ENCODE peak calls at places on chromosomes 6 and 20, in six cellular contexts. K is epithelial cell of esophagus, B is left lung, E is heart right ventricle, A is CD14-positive monocyte, U is AG09309. I is an unnamed sample.
A peak's percentile ranks its signal among the peaks of the same experiment; 100 is the strongest.

GRCh38 chr6:134029495-134030455 is 22.6 kb downstream of the SLC2A12 start:
- DNase-seq in K (peak; percentile 48), B (no peak), E (no peak), A (no peak), U (no peak), I (no peak)

GRCh38 chr20:37345339-37346231 is at the start of gene SRC:
- DNase-seq in K (peak; percentile 75), B (peak; percentile 95), E (peak; percentile 80), A (peak; percentile 73), U (no peak), I (no peak)

GRCh38 chr6:1901556-1901955 is 291.8 kb downstream of the FOXC1 start:
- DNase-seq in K (peak; percentile 59), B (no peak), E (no peak), A (no peak), U (no peak), I (no peak)

GRCh38 chr6:128743974-128744765 is 138.8 kb upstream of the LAMA2 start:
- DNase-seq in K (no peak), B (no peak), E (no peak), A (no peak), U (no peak), I (no peak)

GRCh38 chr6:155586036-155586557 is 130.5 kb upstream of the NOX3 start:
- DNase-seq in K (no peak), B (no peak), E (no peak), A (no peak), U (no peak), I (no peak)

GRCh38 chr6:41558033-41558807 is 12.0 kb downstream of the FOXP4 start:
- DNase-seq in K (no peak), B (no peak), E (no peak), A (no peak), U (no peak), I (no peak)

GRCh38 chr6:1995521-1996110 is 249.8 kb downstream of the GMDS start:
- DNase-seq in K (no peak), B (no peak), E (no peak), A (no peak), U (no peak), I (no peak)

GRCh38 chr6:16505711-16506362 is 255.4 kb downstream of the ATXN1 start:
- DNase-seq in K (peak; percentile 19), B (no peak), E (peak; percentile 21), A (no peak), U (peak; percentile 40), I (no peak)

GRCh38 chr6:74253261-74253660 is 557.3 kb downstream of the CD109 start:
- DNase-seq in K (no peak), B (no peak), E (no peak), A (no peak), U (no peak), I (no peak)

GRCh38 chr20:4109307-4109564 is 93.9 kb upstream of the RNF24 start:
- DNase-seq in K (no peak), B (no peak), E (no peak), A (no peak), U (no peak), I (no peak)

GRCh38 chr6:1834641-1835516 is 225.2 kb downstream of the FOXC1 start:
- DNase-seq in K (no peak), B (no peak), E (no peak), A (no peak), U (no peak), I (no peak)

GRCh38 chr6:6452002-6452401 is 131.5 kb upstream of the F13A1 start:
- DNase-seq in K (no peak), B (no peak), E (peak; percentile 19), A (no peak), U (no peak), I (no peak)

GRCh38 chr6:165231581-165232276 is 77.7 kb downstream of the C6orf118 start:
- DNase-seq in K (peak; percentile 66), B (no peak), E (peak; percentile 22), A (no peak), U (peak; percentile 55), I (peak; percentile 22)

GRCh38 chr6:163427498-163428254 is 13.2 kb downstream of the QKI start:
- DNase-seq in K (peak; percentile 80), B (no peak), E (no peak), A (no peak), U (peak; percentile 52), I (no peak)

DNA sequence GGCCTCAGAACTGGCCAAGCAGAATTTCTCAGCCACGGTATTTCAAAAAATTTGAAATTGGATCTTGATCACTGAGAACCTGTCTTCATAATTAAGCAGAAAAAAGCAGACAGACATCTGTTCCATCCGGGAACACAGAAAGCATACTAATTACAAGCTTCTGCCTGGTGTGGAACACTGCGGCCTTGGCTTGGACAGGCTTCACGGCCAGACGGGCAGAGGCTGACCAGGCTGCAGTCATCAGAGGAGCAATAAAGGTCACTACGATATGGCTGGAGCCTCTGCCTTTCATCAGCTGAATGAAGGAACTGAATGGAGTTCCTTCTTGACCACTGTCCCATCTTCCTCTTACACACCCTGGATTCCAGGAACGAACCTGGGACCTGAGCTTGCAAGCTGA is 3.9 kb upstream of the NRSN1 start:
- DNase-seq in K (no peak), B (no peak), E (no peak), A (no peak), U (no peak), I (no peak)
- TF ChIP-seq CTCF in K (no peak), B (no peak), E (no peak), A (no peak), U (no peak), I (no peak)

GRCh38 chr6:166443166-166443565 is 60.4 kb upstream of the MPC1 start:
- DNase-seq in K (no peak), B (no peak), E (no peak), A (no peak), U (no peak), I (no peak)
- TF ChIP-seq CTCF in K (peak; percentile 8), B (no peak), E (no peak), A (no peak), U (peak; percentile 6), I (no peak)

DNA sequence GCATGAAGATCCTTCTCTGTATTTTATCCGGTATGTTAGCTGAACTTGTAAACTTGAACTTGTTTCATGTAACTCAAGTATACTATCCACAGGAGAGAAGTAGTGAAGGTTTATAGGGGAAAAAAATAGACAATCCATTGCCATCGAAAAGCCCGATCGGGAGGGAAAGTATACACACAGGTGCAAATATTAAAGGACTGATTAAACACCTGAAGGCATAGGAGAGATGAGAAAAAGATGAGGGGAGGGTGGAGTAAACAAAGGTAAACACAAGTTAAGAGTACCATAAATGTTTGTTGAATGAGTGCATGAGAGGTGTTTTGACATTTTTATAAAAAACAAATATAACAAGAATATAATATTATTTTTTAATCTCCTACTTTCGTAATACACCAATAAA is 64.3 kb upstream of the CITED2 start:
- DNase-seq in K (no peak), B (no peak), E (no peak), A (no peak), U (no peak), I (no peak)
- TF ChIP-seq CTCF in K (no peak), B (no peak), E (no peak), A (no peak), U (no peak), I (no peak)

DNA sequence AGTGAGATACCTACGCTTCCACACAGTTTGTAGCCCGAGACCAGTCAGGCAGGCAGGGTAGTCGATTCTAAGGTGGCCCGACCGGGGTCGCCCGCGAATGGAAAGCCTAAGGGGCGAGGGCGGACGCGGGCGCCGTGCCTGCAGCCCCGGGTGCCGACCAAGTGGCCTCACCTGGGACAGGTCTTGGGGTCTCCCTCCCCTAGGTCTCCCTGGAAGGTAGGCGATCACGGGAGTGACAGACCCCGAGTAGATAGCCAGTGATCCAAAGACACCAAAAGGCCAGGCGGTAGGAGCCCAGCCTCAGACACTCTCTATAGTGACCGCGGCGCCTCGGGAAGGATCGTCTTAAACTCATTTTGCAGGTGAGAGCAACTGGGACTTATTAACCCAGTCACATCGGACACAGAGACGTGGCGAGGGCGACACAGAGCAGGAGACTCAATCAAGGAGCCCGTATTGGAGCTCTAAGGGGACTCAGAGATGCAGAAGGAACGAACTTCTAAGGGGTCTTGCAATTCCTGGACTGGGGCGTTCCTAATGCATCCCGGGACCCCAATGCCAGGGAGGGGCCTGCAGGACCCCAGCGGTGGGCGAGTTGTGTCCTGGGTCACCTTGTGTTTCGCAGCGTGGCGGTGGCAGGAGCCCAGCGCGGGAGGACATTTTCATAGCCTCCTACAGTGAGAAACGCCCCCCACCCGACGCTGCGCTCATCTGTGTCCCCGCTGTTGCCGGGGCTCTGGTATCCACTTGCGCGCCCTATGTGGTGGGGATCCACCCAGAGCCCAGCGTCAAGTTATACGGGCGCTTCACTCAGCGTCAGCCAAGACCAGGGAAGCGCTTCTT is 2.1 kb upstream of the VSX1 start:
- DNase-seq in K (no peak), B (peak; percentile 63), E (no peak), A (no peak), U (no peak), I (no peak)
- TF ChIP-seq CTCF in K (no peak), B (no peak), E (no peak), A (peak; percentile 45), U (peak; percentile 45), I (peak; percentile 39)

DNA sequence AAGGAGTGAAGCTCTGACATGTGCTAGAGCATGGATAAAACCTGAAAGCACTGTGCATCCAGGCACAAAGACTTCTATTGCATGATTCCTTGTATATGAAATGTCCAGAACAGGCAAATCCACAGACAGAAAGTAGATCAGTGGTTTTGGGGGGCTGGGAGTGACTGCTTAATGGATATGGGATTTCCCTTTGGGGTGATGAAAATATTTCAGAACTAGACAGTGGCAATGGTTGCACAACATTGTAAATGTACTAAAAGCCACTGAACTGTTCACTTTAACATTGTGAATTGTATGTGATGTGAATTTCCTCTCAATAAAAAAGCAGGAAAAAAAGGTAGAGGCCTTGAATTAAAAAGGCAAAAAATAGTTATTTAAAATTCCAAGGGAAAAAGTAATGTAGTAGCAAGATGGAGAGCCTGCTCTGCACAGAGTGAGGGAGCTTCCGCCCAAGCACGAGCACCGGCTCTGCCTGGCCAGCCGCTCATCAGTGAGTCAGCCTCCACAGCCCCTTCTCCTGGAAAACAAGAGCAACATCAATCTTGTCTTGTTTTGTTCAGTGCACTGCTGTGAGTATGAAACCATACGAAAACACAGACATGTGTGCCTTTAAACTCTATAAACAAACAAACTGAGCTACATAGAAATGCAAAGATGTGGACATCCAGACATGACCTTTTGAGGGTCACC is 74.6 kb upstream of the THBS2 start:
- DNase-seq in K (peak; percentile 55), B (peak; percentile 24), E (no peak), A (no peak), U (peak; percentile 32), I (no peak)
- TF ChIP-seq CTCF in K (no peak), B (no peak), E (no peak), A (no peak), U (peak; percentile 18), I (no peak)

GRCh38 chr6:145138469-145139185 is 596.7 kb downstream of the EPM2A start:
- DNase-seq in K (no peak), B (no peak), E (no peak), A (no peak), U (no peak), I (no peak)

GRCh38 chr6:145139451-145139850 is 595.9 kb downstream of the EPM2A start:
- DNase-seq in K (peak; percentile 46), B (no peak), E (no peak), A (no peak), U (no peak), I (no peak)

GRCh38 chr6:145139895-145140294 is 595.4 kb downstream of the EPM2A start:
- DNase-seq in K (no peak), B (no peak), E (no peak), A (no peak), U (no peak), I (no peak)

GRCh38 chr6:145135702-145136101 is 599.6 kb downstream of the EPM2A start:
- DNase-seq in K (no peak), B (no peak), E (no peak), A (no peak), U (no peak), I (no peak)

GRCh38 chr6:145137425-145137824 is 597.9 kb downstream of the EPM2A start:
- DNase-seq in K (peak; percentile 52), B (no peak), E (no peak), A (no peak), U (no peak), I (no peak)
- TF ChIP-seq CTCF in K (peak; percentile 15), B (no peak), E (no peak), A (no peak), U (no peak), I (peak; percentile 40)

I was measured in epithelial cell of proximal tubule.